ENCODE peak calls at places on chromosome 1, in six cellular contexts. N is T-helper 1 cell; T is HL-60; E is Right ventricle myocardium inferior; H is WTC11; Q is activated CD4-positive, CD25-positive, alpha-beta regulatory T cell. Z is an unnamed sample.

GRCh38 chr1:222880586-222880985 is 65.7 kb downstream of the DISP1 start:
- DNase-seq in N (no peak), T (no peak), E (no peak), H (no peak), Q (no peak), Z (peak; percentile 88)

GRCh38 chr1:186183970-186184628 is 191.0 kb downstream of the TPR start:
- DNase-seq in N (no peak), T (no peak), E (no peak), H (no peak), Q (no peak), Z (no peak)

GRCh38 chr1:93743465-93743864 is 61.8 kb upstream of the BCAR3 start:
- DNase-seq in N (no peak), T (no peak), E (no peak), H (no peak), Q (no peak), Z (no peak)

GRCh38 chr1:6185635-6186382 is 5.7 kb upstream of the CHD5 start:
- DNase-seq in N (no peak), T (no peak), E (no peak), H (peak; percentile 62), Q (no peak), Z (peak; percentile 56)

GRCh38 chr1:56387071-56387747 is 192.2 kb downstream of the PLPP3 start:
- DNase-seq in N (no peak), T (no peak), E (no peak), H (no peak), Q (no peak), Z (no peak)

GRCh38 chr1:108896160-108897150 is 19.7 kb downstream of the GPSM2 start:
- DNase-seq in N (no peak), T (no peak), E (no peak), H (no peak), Q (no peak), Z (no peak)

GRCh38 chr1:160550572-160551034 is 27.5 kb upstream of the SLAMF6 start:
- DNase-seq in N (no peak), T (no peak), E (peak; percentile 67), H (peak; percentile 78), Q (peak; percentile 4), Z (no peak)

GRCh38 chr1:33246171-33246570 is 10.1 kb upstream of the ZNF362 start:
- DNase-seq in N (no peak), T (no peak), E (no peak), H (no peak), Q (no peak), Z (no peak)